ENCODE peak calls at places on chromosomes 3 and 15, in ten cellular contexts. W is pancreas; O is lung; A is aorta; K is GM23338; U is PC-3; D is upper lobe of left lung; B is Panc1; P is CD4-positive, alpha-beta T cell; E is heart right ventricle. Q is an unnamed sample.

GRCh38 chr15:70397816-70398215 is 300.1 kb upstream of the TLE3 start:
- ATAC-seq in D (no peak), P (no peak), U (no peak), W (no peak), O (no peak), B (no peak), A (no peak), K (peak), E (no peak), Q (no peak)

GRCh38 chr3:188533172-188533571 is 379.2 kb downstream of the LPP start:
- ATAC-seq in P (no peak), E (no peak), B (no peak), K (no peak), U (no peak), A (no peak), O (no peak), D (no peak), W (no peak), Q (no peak)

GRCh38 chr3:105653868-105654267 is 214.9 kb downstream of the CBLB start:
- ATAC-seq in U (peak), B (no peak), W (no peak), E (no peak), D (no peak), K (no peak), A (no peak), P (no peak), O (no peak), Q (no peak)

GRCh38 chr3:194936091-194936490 is 250.4 kb downstream of the FAM43A start:
- ATAC-seq in P (no peak), D (no peak), A (no peak), K (no peak), E (no peak), O (no peak), W (no peak), B (no peak), U (no peak), Q (no peak)

GRCh38 chr3:194497799-194498575 is 11.2 kb upstream of the ATP13A3 start:
- ATAC-seq in U (peak), B (peak), K (peak), W (peak), O (no peak), A (peak), P (no peak), E (peak), D (peak), Q (no peak)

GRCh38 chr3:171353423-171353822 is 106.8 kb downstream of the TNIK start:
- ATAC-seq in E (no peak), B (no peak), U (no peak), A (no peak), D (no peak), W (no peak), O (no peak), P (no peak), K (no peak), Q (no peak)

GRCh38 chr3:38255627-38256026 is 10.0 kb upstream of the SLC22A13 start:
- ATAC-seq in A (peak), B (no peak), D (no peak), K (no peak), U (no peak), E (no peak), O (no peak), W (no peak), P (no peak), Q (no peak)

GRCh38 chr3:11558918-11559815 is 84.5 kb downstream of the VGLL4 start:
- ATAC-seq in A (no peak), W (no peak), U (no peak), E (peak), O (no peak), P (no peak), B (peak), K (no peak), D (no peak), Q (no peak)

GRCh38 chr15:78044407-78045155 is 32.9 kb downstream of the TBC1D2B start:
- ATAC-seq in B (no peak), W (no peak), U (no peak), E (no peak), K (no peak), A (no peak), D (no peak), P (peak), O (no peak), Q (no peak)

GRCh38 chr3:48989796-48990635 is at the start of gene P4HTM:
- ATAC-seq in D (peak), B (peak), K (peak), W (peak), A (peak), E (peak), P (peak), O (peak), U (peak), Q (peak)
- H3K27ac ChIP-seq in D (peak), B (peak), K (peak), W (peak), A (peak), E (peak), P (peak), O (peak), U (peak), Q (peak)

GRCh38 chr15:66748320-66748779 is 46.3 kb downstream of the SMAD6 start:
- ATAC-seq in B (peak), P (no peak), A (no peak), U (peak), W (no peak), E (no peak), O (no peak), K (peak), D (no peak), Q (no peak)
- H3K27ac ChIP-seq in B (peak), P (no peak), A (peak), U (peak), W (no peak), E (no peak), O (no peak), K (peak), D (peak), Q (no peak)

GRCh38 chr15:39581501-39582285 is 814 bp downstream of the THBS1 start:
- ATAC-seq in W (peak), K (peak), U (peak), B (peak), A (peak), P (no peak), O (peak), E (peak), D (peak), Q (no peak)

GRCh38 chr15:39583586-39584265 is 2.8 kb downstream of the THBS1 start:
- ATAC-seq in K (no peak), E (no peak), D (no peak), A (no peak), P (no peak), B (no peak), U (no peak), W (no peak), O (no peak), Q (no peak)

GRCh38 chr15:39582286-39582976 is 1.6 kb downstream of the THBS1 start:
- ATAC-seq in U (no peak), B (no peak), A (no peak), E (no peak), P (no peak), O (no peak), K (no peak), D (no peak), W (no peak), Q (no peak)

GRCh38 chr15:39584266-39584659 is 3.4 kb downstream of the THBS1 start:
- ATAC-seq in U (no peak), E (no peak), P (no peak), D (no peak), B (no peak), K (no peak), W (no peak), A (no peak), O (no peak), Q (no peak)

GRCh38 chr15:39582977-39583585 is 2.2 kb downstream of the THBS1 start:
- ATAC-seq in W (no peak), P (no peak), A (no peak), K (no peak), B (no peak), O (no peak), U (no peak), D (no peak), E (no peak), Q (no peak)
- H3K27ac ChIP-seq in W (no peak), P (no peak), A (no peak), K (no peak), B (no peak), O (no peak), U (no peak), D (peak), E (no peak), Q (peak)

GRCh38 chr3:152444029-152444641 is 175.4 kb downstream of the MBNL1 start:
- ATAC-seq in P (peak), E (peak), K (no peak), B (no peak), U (peak), D (peak), O (no peak), W (peak), A (peak), Q (no peak)
- H3K27ac ChIP-seq in P (peak), E (no peak), K (no peak), B (no peak), U (peak), D (peak), O (no peak), W (no peak), A (no peak), Q (peak)

GRCh38 chr3:153070153-153070868 is 91.7 kb upstream of the RAP2B start:
- ATAC-seq in D (no peak), A (no peak), K (no peak), W (peak), P (no peak), U (peak), B (no peak), E (no peak), O (no peak), Q (no peak)
- H3K27ac ChIP-seq in D (no peak), A (no peak), K (no peak), W (no peak), P (no peak), U (no peak), B (no peak), E (no peak), O (no peak), Q (no peak)

GRCh38 chr3:46887980-46888494 is 10.5 kb downstream of the PTH1R start:
- ATAC-seq in W (no peak), P (no peak), U (no peak), K (peak), A (no peak), D (no peak), E (no peak), O (no peak), B (no peak), Q (no peak)
- H3K27ac ChIP-seq in W (no peak), P (no peak), U (no peak), K (no peak), A (no peak), D (peak), E (no peak), O (no peak), B (no peak), Q (no peak)

GRCh38 chr15:75840659-75841058 is 2.6 kb upstream of the UBE2Q2 start:
- ATAC-seq in D (no peak), W (peak), A (no peak), E (peak), B (no peak), O (no peak), U (no peak), K (no peak), P (no peak), Q (peak)

GRCh38 chr15:75842722-75843617 is at the start of gene UBE2Q2:
- ATAC-seq in A (peak), U (peak), D (peak), E (peak), O (peak), K (peak), B (peak), W (peak), P (peak), Q (peak)

GRCh38 chr15:75843618-75844610 is 667 bp downstream of the UBE2Q2 start:
- ATAC-seq in W (peak), P (peak), A (peak), B (peak), K (peak), E (peak), D (peak), O (peak), U (peak), Q (peak)

GRCh38 chr15:75849167-75849566 is 5.9 kb downstream of the UBE2Q2 start:
- ATAC-seq in K (no peak), B (no peak), O (no peak), A (no peak), W (no peak), E (no peak), P (no peak), D (no peak), U (no peak), Q (no peak)

DNA sequence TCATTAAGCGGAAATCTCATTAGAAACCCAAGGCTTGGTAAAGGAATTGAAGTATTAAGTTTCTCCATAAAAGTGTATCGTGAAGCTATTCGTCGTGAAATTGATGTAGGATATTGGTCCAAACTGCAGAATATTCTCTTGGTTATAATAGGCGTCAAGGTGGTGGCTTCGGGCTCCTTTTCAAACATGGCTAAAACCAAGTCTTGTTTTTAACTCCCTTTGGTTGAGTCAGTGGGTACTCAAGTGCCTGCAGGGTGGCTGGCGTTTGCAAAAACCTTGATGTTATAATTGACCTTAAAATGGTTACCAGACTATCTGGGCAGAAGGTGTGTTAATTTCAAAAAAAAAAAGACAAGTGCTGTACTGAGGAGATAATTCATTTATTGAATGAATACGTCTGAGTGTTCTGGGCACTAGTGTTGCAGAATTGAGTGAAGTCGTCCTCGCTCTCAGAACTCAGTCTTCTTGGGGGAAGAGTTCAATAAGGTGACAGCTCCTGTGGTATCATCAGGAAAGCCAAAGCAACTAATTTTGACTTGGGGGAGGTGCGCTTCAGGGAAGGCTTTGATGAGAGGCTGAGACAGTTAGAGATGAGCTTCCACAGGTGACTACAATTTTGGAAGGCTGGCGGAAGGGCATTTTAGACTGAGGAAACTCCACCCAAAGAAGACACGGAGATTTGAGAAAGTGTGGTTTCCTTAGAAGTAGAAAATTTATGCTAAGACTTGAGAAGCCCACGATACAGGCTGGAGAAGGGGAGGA is 1.6 kb downstream of the UBE2Q2 start:
- ATAC-seq in A (no peak), O (no peak), D (no peak), K (no peak), P (peak), E (no peak), B (no peak), W (no peak), U (no peak), Q (no peak)
- H3K27ac ChIP-seq in A (no peak), O (no peak), D (peak), K (peak), P (peak), E (peak), B (peak), W (no peak), U (no peak), Q (peak)